ENCODE peak calls at places on chromosomes 6 and 20, in five cellular contexts. F is MM.1S, V is A549, X is brain microvascular endothelial cell, T is aorta. H is an unnamed sample.

GRCh38 chr6:129732034-129732433 is 22.1 kb upstream of the ARHGAP18 start:
- DNase-seq in F (no peak), V (no peak), X (no peak), T (no peak), H (no peak)

GRCh38 chr6:169545956-169546355 is 155.9 kb downstream of the WDR27 start:
- DNase-seq in F (no peak), V (no peak), X (peak), T (no peak), H (no peak)

GRCh38 chr6:15077006-15077405 is 168.9 kb upstream of the JARID2 start:
- DNase-seq in F (no peak), V (no peak), X (peak), T (no peak), H (no peak)

GRCh38 chr6:2378891-2379652 is 133.7 kb upstream of the GMDS start:
- DNase-seq in F (no peak), V (peak), X (peak), T (no peak), H (no peak)

GRCh38 chr20:61192254-61192950 is 59.7 kb upstream of the CDH4 start:
- DNase-seq in F (no peak), V (no peak), X (no peak), T (no peak), H (no peak)

GRCh38 chr6:24205020-24205492 is 79.0 kb downstream of the NRSN1 start:
- DNase-seq in F (peak), V (peak), X (peak), T (no peak), H (no peak)

GRCh38 chr6:40999498-41000070 is 39.4 kb downstream of the UNC5CL start:
- DNase-seq in F (no peak), V (peak), X (no peak), T (no peak), H (no peak)

GRCh38 chr6:6616670-6617069 is 28.1 kb downstream of the LY86 start:
- DNase-seq in F (peak), V (no peak), X (no peak), T (no peak), H (no peak)

GRCh38 chr6:107293421-107293820 is 165.9 kb downstream of the PDSS2 start:
- DNase-seq in F (no peak), V (no peak), X (no peak), T (no peak), H (no peak)

GRCh38 chr6:154650351-154650750 is 82.9 kb upstream of the SCAF8 start:
- DNase-seq in F (no peak), V (no peak), X (no peak), T (no peak), H (no peak)

GRCh38 chr6:75368151-75368779 is 83.7 kb upstream of the TMEM30A start:
- DNase-seq in F (peak), V (peak), X (no peak), T (no peak), H (no peak)

GRCh38 chr6:15505463-15505918 is 157.3 kb downstream of the DTNBP1 start:
- DNase-seq in F (no peak), V (no peak), X (no peak), T (peak), H (no peak)

GRCh38 chr6:34148864-34149810 is 3.2 kb upstream of the GRM4 start:
- DNase-seq in F (peak), V (no peak), X (no peak), T (peak), H (no peak)

GRCh38 chr6:139708342-139709199 is 334.1 kb upstream of the CITED2 start:
- DNase-seq in F (no peak), V (peak), X (peak), T (no peak), H (peak)

GRCh38 chr20:56735087-56735642 is 106.1 kb downstream of the TFAP2C start:
- DNase-seq in F (no peak), V (no peak), X (no peak), T (no peak), H (no peak)

GRCh38 chr6:158047120-158047518 is 65.5 kb downstream of the SYNJ2 start:
- DNase-seq in F (no peak), V (no peak), X (peak), T (peak), H (no peak)

GRCh38 chr6:151313060-151313459 is 73.3 kb downstream of the AKAP12 start:
- DNase-seq in F (no peak), V (no peak), X (no peak), T (no peak), H (no peak)

GRCh38 chr6:25384967-25385366 is 105.8 kb downstream of the CARMIL1 start:
- DNase-seq in F (no peak), V (no peak), X (peak), T (no peak), H (no peak)

GRCh38 chr6:158207452-158207788 is 39.3 kb downstream of the GTF2H5 start:
- DNase-seq in F (no peak), V (no peak), X (peak), T (no peak), H (peak)

GRCh38 chr6:138162947-138163569 is 1.3 kb downstream of the ARFGEF3 start:
- DNase-seq in F (no peak), V (no peak), X (no peak), T (no peak), H (no peak)

DNA sequence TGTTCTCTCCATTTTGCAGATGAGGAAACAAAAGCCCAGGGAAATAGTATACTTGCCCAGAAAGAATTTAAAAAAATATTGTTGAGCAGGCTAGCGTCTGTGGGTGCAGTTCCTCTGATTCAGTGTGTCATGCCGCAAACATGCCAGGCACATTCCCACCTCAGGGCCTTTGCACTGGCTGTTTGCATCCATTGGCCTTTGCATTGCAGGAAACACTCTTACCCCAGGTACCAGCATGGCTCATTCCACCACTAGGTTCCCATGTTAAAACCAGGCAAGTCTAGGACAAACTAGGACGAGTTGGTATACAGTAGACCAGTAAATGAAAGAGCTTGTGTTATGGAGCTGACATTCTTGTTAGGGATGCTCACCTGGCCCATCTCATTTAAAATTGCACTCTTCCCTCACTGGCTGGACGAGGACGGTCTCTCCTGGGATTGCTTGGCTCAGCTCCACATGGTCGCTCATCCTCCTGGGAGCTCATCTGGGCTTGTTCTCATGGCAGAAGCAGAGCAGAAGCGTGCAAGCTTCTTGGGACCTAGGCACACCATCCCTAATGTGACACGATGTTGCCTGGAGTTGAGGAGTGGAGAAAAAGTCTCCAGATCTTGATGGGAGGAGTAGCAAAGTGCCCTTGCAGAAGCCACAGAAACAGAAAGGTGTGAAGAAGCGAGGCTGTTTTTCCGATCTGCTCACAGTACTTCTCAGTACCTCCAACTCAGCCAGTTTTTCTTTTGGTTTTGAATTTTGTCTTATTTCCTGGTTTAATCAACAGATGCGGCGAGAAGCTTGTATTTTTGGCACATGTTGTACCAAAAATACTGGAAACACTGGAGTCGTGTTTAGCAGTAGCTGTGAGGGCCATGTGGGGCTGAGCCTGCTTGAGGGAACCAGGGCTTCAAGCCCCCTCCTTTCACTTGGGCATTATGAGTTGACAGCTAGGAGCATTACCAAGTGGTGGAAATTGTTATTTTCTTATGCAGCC is 13.9 kb downstream of the ZNF831 start:
- DNase-seq in F (no peak), V (no peak), X (no peak), T (no peak), H (no peak)
- H3K27ac ChIP-seq in F (no peak), V (no peak), X (no peak), T (no peak), H (no peak)

GRCh38 chr20:49646528-49646927 is 67.2 kb downstream of the B4GALT5 start:
- DNase-seq in F (no peak), V (no peak), X (no peak), T (no peak), H (no peak)

GRCh38 chr20:49644980-49645565 is 68.6 kb downstream of the B4GALT5 start:
- DNase-seq in F (no peak), V (no peak), X (no peak), T (no peak), H (no peak)

GRCh38 chr20:49646126-49646525 is 67.6 kb downstream of the B4GALT5 start:
- DNase-seq in F (no peak), V (no peak), X (peak), T (no peak), H (no peak)

GRCh38 chr20:49641683-49642649 is 71.7 kb downstream of the B4GALT5 start:
- DNase-seq in F (no peak), V (no peak), X (no peak), T (no peak), H (no peak)

DNA sequence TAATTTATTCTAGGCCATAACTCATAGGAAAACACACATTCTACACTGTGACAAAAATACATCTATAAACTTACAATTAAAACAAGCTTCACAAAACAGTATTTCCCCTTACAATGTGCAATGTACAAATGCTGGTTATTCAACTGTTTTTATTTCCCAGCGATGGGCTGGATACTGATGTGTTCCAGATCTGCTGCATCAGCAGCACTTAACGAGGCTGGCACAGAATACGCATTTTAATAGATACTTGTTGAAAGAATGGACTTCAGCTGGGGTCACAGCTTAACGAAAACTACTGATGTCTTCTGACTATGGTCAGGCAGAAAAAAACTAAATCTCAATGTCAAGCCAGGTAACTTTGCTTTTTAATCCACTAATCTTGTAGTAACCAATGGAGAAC is 70.9 kb downstream of the B4GALT5 start:
- DNase-seq in F (no peak), V (no peak), X (no peak), T (no peak), H (no peak)
- H3K27ac ChIP-seq in F (no peak), V (no peak), X (no peak), T (no peak), H (no peak)

GRCh38 chr6:109461733-109462526 is 6.4 kb upstream of the MICAL1 start:
- DNase-seq in F (no peak), V (no peak), X (no peak), T (no peak), H (no peak)
- H3K27ac ChIP-seq in F (peak), V (no peak), X (no peak), T (no peak), H (no peak)

GRCh38 chr6:134584809-134585528 is 267.1 kb upstream of the SGK1 start:
- DNase-seq in F (no peak), V (peak), X (peak), T (no peak), H (no peak)
- H3K27ac ChIP-seq in F (no peak), V (peak), X (no peak), T (no peak), H (no peak)

DNA sequence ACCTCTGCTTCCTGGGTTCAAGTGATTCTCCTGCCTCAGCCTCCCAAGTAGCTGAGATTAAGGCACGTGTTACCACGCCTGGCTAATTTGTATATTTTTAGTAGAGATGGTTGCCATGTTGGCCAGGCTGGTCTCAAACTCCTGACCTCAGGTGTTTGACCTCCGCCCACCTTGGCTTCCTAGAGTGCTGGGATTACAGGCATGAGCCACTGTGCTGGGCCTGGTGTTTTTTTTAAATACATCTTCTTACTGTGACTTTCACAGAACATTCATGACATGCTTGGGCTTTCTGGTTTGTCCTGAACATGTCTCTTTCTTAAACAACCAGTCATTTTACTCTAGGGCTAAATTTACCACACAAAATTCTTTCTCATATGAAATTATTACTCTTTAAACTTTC is 34.7 kb upstream of the FAM8A1 start:
- DNase-seq in F (no peak), V (peak), X (no peak), T (no peak), H (no peak)
- H3K27ac ChIP-seq in F (no peak), V (no peak), X (no peak), T (no peak), H (no peak)

DNA sequence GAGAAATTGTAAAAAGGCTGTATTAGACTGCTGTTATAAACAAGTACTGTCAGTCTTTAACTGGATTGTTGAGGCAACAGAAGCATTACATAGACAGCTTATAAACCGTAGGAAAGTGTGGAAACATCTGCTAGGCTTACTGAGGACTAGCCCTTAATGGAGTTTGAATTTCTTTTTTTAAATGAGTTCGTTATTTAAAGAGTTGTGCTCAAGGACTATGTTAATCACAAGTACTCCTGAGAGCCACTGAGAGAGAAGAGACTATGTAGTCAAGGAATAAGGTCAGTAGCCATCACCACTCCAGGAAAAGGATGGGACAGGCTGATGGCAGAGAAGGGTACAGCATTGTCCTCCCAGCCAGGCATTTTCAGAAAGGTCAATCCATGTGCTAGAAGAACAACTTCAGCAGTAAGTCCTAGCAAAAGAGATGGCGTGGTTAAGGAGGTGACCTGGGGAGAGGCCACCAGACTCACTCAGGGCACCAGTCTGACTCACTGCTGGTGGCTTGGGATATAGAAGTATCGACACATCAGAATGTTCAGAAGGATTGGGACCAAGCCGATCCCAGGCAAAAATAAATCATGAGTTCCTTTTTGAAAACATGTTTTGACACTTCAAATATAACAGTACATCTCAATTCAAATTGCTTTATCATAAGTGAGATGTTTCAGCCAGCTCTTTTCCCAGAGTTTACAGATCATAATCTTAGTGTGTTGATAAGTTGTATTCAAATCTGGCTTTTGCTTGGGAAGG is 6.4 kb downstream of the RPS12 start:
- DNase-seq in F (no peak), V (no peak), X (no peak), T (no peak), H (peak)
- H3K27ac ChIP-seq in F (no peak), V (peak), X (no peak), T (no peak), H (no peak)

DNA sequence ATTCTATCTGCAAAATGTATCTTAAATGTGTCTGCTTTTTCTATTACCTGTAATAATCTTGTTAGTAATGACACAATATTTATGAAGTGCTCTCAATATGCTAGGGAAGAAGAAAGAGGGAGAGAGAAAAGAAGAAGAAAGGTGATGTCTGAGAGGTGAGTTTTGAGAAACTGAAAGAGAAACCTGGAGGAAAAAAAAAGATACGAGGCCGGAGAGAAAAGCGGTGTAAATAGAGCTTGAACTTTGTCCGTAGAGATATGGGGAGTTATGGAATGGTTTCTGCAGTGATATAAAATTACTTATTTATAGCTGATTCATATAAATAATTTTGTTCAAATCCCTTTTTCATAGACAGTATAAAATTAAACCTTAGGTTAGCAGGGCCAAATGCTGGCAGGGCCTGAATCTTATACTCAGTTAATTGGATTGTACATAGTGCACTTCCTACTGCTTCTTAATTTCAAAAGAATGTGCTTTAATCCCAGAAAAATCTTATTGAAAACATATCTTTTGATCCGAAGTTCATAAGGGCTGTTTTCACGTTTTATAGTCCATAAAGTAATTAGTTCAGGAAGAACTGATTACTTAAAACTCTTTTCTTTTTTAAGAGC is 43.0 kb downstream of the MYB start:
- DNase-seq in F (peak), V (no peak), X (no peak), T (no peak), H (no peak)
- H3K27ac ChIP-seq in F (peak), V (no peak), X (no peak), T (no peak), H (no peak)

GRCh38 chr6:35354361-35355135 is 12.2 kb downstream of the PPARD start:
- DNase-seq in F (no peak), V (no peak), X (peak), T (peak), H (no peak)
- H3K27ac ChIP-seq in F (no peak), V (no peak), X (peak), T (no peak), H (no peak)

GRCh38 chr6:131225959-131226358 is 90.7 kb downstream of the AKAP7 start:
- DNase-seq in F (no peak), V (no peak), X (no peak), T (no peak), H (no peak)
- H3K27ac ChIP-seq in F (no peak), V (no peak), X (no peak), T (no peak), H (no peak)

DNA sequence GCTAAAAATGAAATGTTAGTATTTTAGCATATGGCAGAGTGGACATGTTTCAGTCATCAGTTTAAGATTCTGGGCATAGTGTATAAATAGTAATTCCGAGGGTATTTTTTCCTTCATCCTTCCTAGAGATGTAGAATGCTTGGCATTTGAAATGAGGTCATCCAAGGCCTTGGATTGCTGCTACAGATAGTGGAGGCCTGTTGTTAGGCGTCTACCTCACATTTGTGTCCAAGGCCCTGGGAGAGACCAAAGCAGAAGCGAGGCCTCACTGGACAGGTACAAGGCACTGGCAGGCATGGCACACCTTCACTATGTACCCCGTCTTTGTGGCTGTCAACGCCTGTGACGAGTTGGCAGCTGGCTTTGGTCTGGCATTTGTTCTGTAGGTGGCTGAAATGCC is 58.0 kb downstream of the DTD1 start:
- DNase-seq in F (no peak), V (no peak), X (peak), T (no peak), H (no peak)
- H3K27ac ChIP-seq in F (no peak), V (no peak), X (no peak), T (no peak), H (no peak)